ENCODE peak calls at places on chromosomes 1 and 21, in eight cellular contexts. T is Peyer's patch; Y is endothelial cell; V is thoracic aorta; J is neural crest cell; B is LHCN-M2; F is non-pigmented ciliary epithelial cell; I is stimulated activated CD8-positive, alpha-beta memory T cell treated with anti-CD3 and anti-CD28 coated beads, Interleukin-15, amount 100 ng/mL, for 24 hours. E is an unnamed sample.

GRCh38 chr1:46457178-46457577 is 32.5 kb upstream of the DMBX1 start:
- DNase-seq in T (no peak), Y (no peak), V (no peak), J (no peak), B (no peak), F (no peak), I (no peak), E (no peak)

GRCh38 chr1:19969898-19970660 is 9.3 kb downstream of the PLA2G2A start:
- DNase-seq in T (no peak), Y (no peak), V (no peak), J (no peak), B (no peak), F (no peak), I (no peak), E (no peak)

GRCh38 chr1:92754000-92754787 is 30.7 kb downstream of the EVI5 start:
- DNase-seq in T (no peak), Y (no peak), V (no peak), J (no peak), B (peak), F (peak), I (no peak), E (no peak)

GRCh38 chr1:242828199-242828598 is 303.7 kb upstream of the PLD5 start:
- DNase-seq in T (no peak), Y (no peak), V (no peak), J (no peak), B (no peak), F (no peak), I (no peak), E (no peak)

GRCh38 chr1:44945992-44946391 is 40.4 kb downstream of the EIF2B3 start:
- DNase-seq in T (no peak), Y (no peak), V (no peak), J (no peak), B (no peak), F (no peak), I (no peak), E (no peak)

GRCh38 chr1:183989078-183989577 is 48.4 kb downstream of the COLGALT2 start:
- DNase-seq in T (no peak), Y (no peak), V (peak), J (no peak), B (peak), F (peak), I (no peak), E (no peak)

GRCh38 chr1:45410850-45411509 is 70.7 kb upstream of the MUTYH start:
- DNase-seq in T (no peak), Y (no peak), V (no peak), J (no peak), B (no peak), F (no peak), I (no peak), E (no peak)

GRCh38 chr1:176692431-176692830 is 229.5 kb downstream of the PAPPA2 start:
- DNase-seq in T (no peak), Y (no peak), V (no peak), J (no peak), B (no peak), F (no peak), I (no peak), E (peak)

GRCh38 chr1:202964755-202965440 is 2.2 kb downstream of the CYB5R1 start:
- DNase-seq in T (no peak), Y (no peak), V (no peak), J (no peak), B (peak), F (no peak), I (no peak), E (no peak)

GRCh38 chr1:12524266-12524665 is 93.7 kb downstream of the DHRS3 start:
- DNase-seq in T (no peak), Y (no peak), V (no peak), J (no peak), B (no peak), F (no peak), I (no peak), E (no peak)

GRCh38 chr1:111471012-111471411 is 2.8 kb upstream of the C1orf162 start:
- DNase-seq in T (no peak), Y (no peak), V (no peak), J (no peak), B (no peak), F (no peak), I (no peak), E (peak)

GRCh38 chr21:44006017-44006624 is 6.0 kb upstream of the TRAPPC10 start:
- DNase-seq in T (no peak), Y (no peak), V (no peak), J (no peak), B (peak), F (peak), I (no peak), E (no peak)

GRCh38 chr1:62912028-62912638 is 128.2 kb downstream of the ATG4C start:
- DNase-seq in T (no peak), Y (peak), V (no peak), J (no peak), B (peak), F (no peak), I (no peak), E (no peak)

GRCh38 chr1:204647114-204647804 is 38.3 kb downstream of the LRRN2 start:
- DNase-seq in T (no peak), Y (peak), V (no peak), J (peak), B (peak), F (peak), I (no peak), E (no peak)

GRCh38 chr1:33443067-33443704 is 12.3 kb upstream of the PHC2 start:
- DNase-seq in T (no peak), Y (no peak), V (no peak), J (no peak), B (peak), F (no peak), I (no peak), E (no peak)

GRCh38 chr1:88175631-88176226 is 508.3 kb upstream of the PKN2 start:
- DNase-seq in T (peak), Y (no peak), V (no peak), J (no peak), B (peak), F (peak), I (no peak), E (no peak)

GRCh38 chr21:31509108-31510017 is 150.1 kb upstream of the SOD1 start:
- DNase-seq in T (no peak), Y (peak), V (no peak), J (peak), B (peak), F (no peak), I (peak), E (no peak)

GRCh38 chr1:59011663-59012062 is 227.8 kb upstream of the JUN start:
- DNase-seq in T (no peak), Y (no peak), V (no peak), J (no peak), B (no peak), F (no peak), I (no peak), E (no peak)

E was measured in cardiac septum.